ENCODE peak calls at places on chromosomes 16 and 17, in five cellular contexts. Y is EL; U is GM10248; G is left ventricle myocardium inferior; B is stimulated activated CD8-positive, alpha-beta memory T cell treated with anti-CD3 and anti-CD28 coated beads, Interleukin-2, amount 100 ng/mL, for 1 hour. C is an unnamed sample.

GRCh38 chr17:64617125-64617780 is 44.9 kb downstream of the SMURF2 start:
- DNase-seq in Y (peak; percentile 43), G (no peak), B (no peak), U (no peak), C (no peak)

GRCh38 chr17:60916043-60916442 is 238.4 kb downstream of the BCAS3 start:
- DNase-seq in U (no peak), Y (no peak), G (no peak), B (no peak), C (no peak)

GRCh38 chr16:88536510-88536909 is 33.7 kb upstream of the ZC3H18 start:
- DNase-seq in Y (no peak), U (no peak), G (no peak), B (no peak), C (no peak)

GRCh38 chr16:87627542-87628245 is 25.4 kb downstream of the JPH3 start:
- DNase-seq in U (no peak), B (no peak), G (no peak), Y (no peak), C (no peak)

GRCh38 chr17:35257080-35257701 is 14.3 kb downstream of the SLFN5 start:
- DNase-seq in B (no peak), U (no peak), G (no peak), Y (peak; percentile 65), C (no peak)

GRCh38 chr16:30068750-30069574 is 3.4 kb downstream of the ALDOA start:
- DNase-seq in B (no peak), U (no peak), Y (no peak), G (no peak), C (peak; percentile 50)

GRCh38 chr17:7340179-7340578 is 3.9 kb downstream of the ACAP1 start:
- DNase-seq in Y (no peak), U (no peak), B (no peak), G (no peak), C (no peak)

GRCh38 chr17:76683921-76684745 is 26.6 kb downstream of the MXRA7 start:
- DNase-seq in G (no peak), B (no peak), U (no peak), Y (no peak), C (no peak)

GRCh38 chr17:63279498-63280230 is 166.4 kb downstream of the CYB561 start:
- DNase-seq in U (no peak), Y (peak; percentile 65), B (no peak), G (no peak), C (no peak)

GRCh38 chr17:14318906-14319205 is 18.0 kb downstream of the HS3ST3B1 start:
- DNase-seq in Y (no peak), G (no peak), B (no peak), U (no peak), C (no peak)

GRCh38 chr16:2663553-2664521 is 18.5 kb upstream of the KCTD5 start:
- DNase-seq in Y (peak; percentile 13), B (no peak), G (no peak), U (no peak), C (no peak)

GRCh38 chr16:54289242-54290051 is 2.9 kb upstream of the IRX3 start:
- DNase-seq in G (no peak), Y (no peak), B (no peak), U (no peak), C (no peak)

GRCh38 chr17:44968225-44969143 is at the start of gene C1QL1:
- DNase-seq in U (peak; percentile 100), B (peak; percentile 64), Y (peak; percentile 93), G (peak; percentile 94), C (peak; percentile 77)

GRCh38 chr17:63538693-63539595 is 11.3 kb upstream of the DCAF7 start:
- DNase-seq in Y (no peak), G (no peak), U (no peak), B (no peak), C (no peak)

GRCh38 chr17:44688675-44689491 is 693 bp downstream of the CCDC43 start:
- DNase-seq in G (no peak), Y (peak; percentile 11), U (peak; percentile 16), B (no peak), C (no peak)

GRCh38 chr17:75153854-75154194 is 488 bp downstream of the JPT1 start:
- DNase-seq in B (no peak), Y (peak; percentile 21), G (no peak), U (peak; percentile 19), C (no peak)

C was measured in activated gamma-delta T cell treated with Interleukin-2 at 50 U/mL for 16 hours.